ENCODE peak calls at places on chromosomes 3 and 15, in eight cellular contexts. W is HS-5; T is T-helper 1 cell; Q is NCI-H2029 treated with DMSO at 0.1 percent for 48 hours; R is cardiac septum; S is naive thymus-derived CD8-positive, alpha-beta T cell; X is fibroblast of pulmonary artery; B is MV-4-11. Y is an unnamed sample.

GRCh38 chr15:37695719-37696118 is 238.7 kb upstream of the TMCO5A start:
- DNase-seq in W (peak), T (no peak), Q (no peak), R (no peak), S (no peak), X (peak), B (no peak), Y (peak)

GRCh38 chr3:50297896-50298725 is 1.1 kb downstream of the HYAL3 start:
- DNase-seq in W (no peak), T (no peak), Q (no peak), R (no peak), S (peak), X (no peak), B (peak), Y (no peak)

GRCh38 chr15:45287400-45287799 is 35.4 kb downstream of the SLC28A2 start:
- DNase-seq in W (no peak), T (no peak), Q (peak), R (no peak), S (no peak), X (no peak), B (no peak), Y (no peak)

GRCh38 chr3:122052968-122053367 is 2.2 kb upstream of the CD86 start:
- DNase-seq in W (no peak), T (no peak), Q (no peak), R (no peak), S (no peak), X (no peak), B (no peak), Y (no peak)

GRCh38 chr15:59313703-59314332 is 58.9 kb downstream of the MYO1E start:
- DNase-seq in W (no peak), T (no peak), Q (peak), R (no peak), S (no peak), X (peak), B (no peak), Y (peak)

GRCh38 chr15:82832601-82833209 is 23.3 kb downstream of the WHAMM start:
- DNase-seq in W (peak), T (no peak), Q (no peak), R (no peak), S (peak), X (peak), B (peak), Y (peak)

GRCh38 chr3:45807133-45807532 is 10.8 kb upstream of the SLC6A20 start:
- DNase-seq in W (no peak), T (no peak), Q (peak), R (no peak), S (no peak), X (no peak), B (no peak), Y (no peak)

GRCh38 chr3:31165399-31165860 is 271.0 kb upstream of the GADL1 start:
- DNase-seq in W (no peak), T (no peak), Q (peak), R (no peak), S (no peak), X (peak), B (no peak), Y (peak)

GRCh38 chr3:130539005-130539404 is 22.0 kb downstream of the COL6A6 start:
- DNase-seq in W (no peak), T (no peak), Q (no peak), R (no peak), S (peak), X (peak), B (peak), Y (peak)

GRCh38 chr15:62895905-62896316 is 146.6 kb upstream of the TPM1 start:
- DNase-seq in W (peak), T (no peak), Q (no peak), R (no peak), S (no peak), X (peak), B (no peak), Y (peak)

GRCh38 chr3:67901681-67902080 is 247.3 kb upstream of the SUCLG2 start:
- DNase-seq in W (no peak), T (no peak), Q (no peak), R (no peak), S (no peak), X (no peak), B (no peak), Y (no peak)

GRCh38 chr3:9951126-9951525 is 1.1 kb downstream of the PRRT3 start:
- DNase-seq in W (no peak), T (no peak), Q (no peak), R (no peak), S (no peak), X (no peak), B (no peak), Y (no peak)

GRCh38 chr3:129619726-129620162 is 13.3 kb upstream of the PLXND1 start:
- DNase-seq in W (no peak), T (no peak), Q (no peak), R (no peak), S (no peak), X (no peak), B (peak), Y (no peak)

GRCh38 chr3:108102420-108103039 is 11.7 kb upstream of the CD47 start:
- DNase-seq in W (no peak), T (no peak), Q (no peak), R (no peak), S (no peak), X (no peak), B (peak), Y (no peak)

GRCh38 chr3:181739628-181740027 is 27.9 kb downstream of the SOX2 start:
- DNase-seq in W (no peak), T (no peak), Q (peak), R (no peak), S (no peak), X (no peak), B (no peak), Y (no peak)

GRCh38 chr3:137647179-137647578 is 116.9 kb upstream of the SOX14 start:
- DNase-seq in W (no peak), T (no peak), Q (no peak), R (no peak), S (no peak), X (no peak), B (no peak), Y (no peak)

GRCh38 chr15:66739287-66739686 is 37.3 kb downstream of the SMAD6 start:
- DNase-seq in W (no peak), T (no peak), Q (no peak), R (no peak), S (no peak), X (no peak), B (no peak), Y (no peak)

GRCh38 chr3:11565492-11565891 is 78.2 kb downstream of the VGLL4 start:
- DNase-seq in W (no peak), T (no peak), Q (no peak), R (peak), S (no peak), X (no peak), B (no peak), Y (no peak)

GRCh38 chr3:72086712-72087093 is 301.8 kb upstream of the PROK2 start:
- DNase-seq in W (no peak), T (no peak), Q (no peak), R (no peak), S (no peak), X (no peak), B (peak), Y (no peak)

GRCh38 chr3:9725775-9726174 is 5.8 kb upstream of the BRPF1 start:
- DNase-seq in W (no peak), T (no peak), Q (no peak), R (no peak), S (no peak), X (no peak), B (no peak), Y (no peak)

GRCh38 chr3:141544697-141545096 is 57.9 kb downstream of the RASA2 start:
- DNase-seq in W (no peak), T (no peak), Q (peak), R (no peak), S (no peak), X (no peak), B (peak), Y (no peak)

GRCh38 chr15:63308491-63308890 is 31.1 kb downstream of the APH1B start:
- DNase-seq in W (no peak), T (no peak), Q (no peak), R (no peak), S (no peak), X (no peak), B (no peak), Y (no peak)

GRCh38 chr3:69444980-69445379 is 59.1 kb upstream of the FRMD4B start:
- DNase-seq in W (no peak), T (no peak), Q (no peak), R (no peak), S (no peak), X (no peak), B (no peak), Y (peak)

GRCh38 chr3:11624704-11625375 is 18.9 kb downstream of the VGLL4 start:
- DNase-seq in W (no peak), T (no peak), Q (no peak), R (no peak), S (peak), X (no peak), B (no peak), Y (no peak)

GRCh38 chr3:106058485-106058884 is 189.7 kb upstream of the CBLB start:
- DNase-seq in W (no peak), T (no peak), Q (no peak), R (no peak), S (no peak), X (no peak), B (no peak), Y (no peak)

GRCh38 chr3:167776144-167776685 is 40.7 kb downstream of the SERPINI1 start:
- DNase-seq in W (no peak), T (no peak), Q (no peak), R (no peak), S (no peak), X (no peak), B (no peak), Y (peak)

GRCh38 chr15:39345176-39345575 is 235.7 kb upstream of the THBS1 start:
- DNase-seq in W (no peak), T (no peak), Q (no peak), R (no peak), S (no peak), X (no peak), B (no peak), Y (no peak)

GRCh38 chr3:139982404-139982803 is 47.4 kb downstream of the CLSTN2 start:
- DNase-seq in W (no peak), T (no peak), Q (no peak), R (no peak), S (no peak), X (no peak), B (no peak), Y (no peak)

GRCh38 chr3:192188218-192188835 is 539.0 kb downstream of the FGF12 start:
- DNase-seq in W (no peak), T (peak), Q (peak), R (no peak), S (no peak), X (peak), B (peak), Y (peak)

GRCh38 chr3:112814256-112814655 is 32.4 kb downstream of the CD200R1L start:
- DNase-seq in W (peak), T (no peak), Q (no peak), R (no peak), S (no peak), X (peak), B (peak), Y (peak)

GRCh38 chr3:127819656-127820055 is 2.7 kb downstream of the MGLL start:
- DNase-seq in W (no peak), T (no peak), Q (no peak), R (no peak), S (no peak), X (no peak), B (no peak), Y (no peak)

GRCh38 chr3:129592362-129593150 is 13.9 kb downstream of the PLXND1 start:
- DNase-seq in W (no peak), T (no peak), Q (no peak), R (peak), S (no peak), X (no peak), B (peak), Y (no peak)

GRCh38 chr3:171526869-171527268 is 66.7 kb upstream of the TNIK start:
- DNase-seq in W (no peak), T (no peak), Q (no peak), R (no peak), S (no peak), X (peak), B (no peak), Y (peak)

GRCh38 chr3:131077904-131078303 is 51.2 kb downstream of the NEK11 start:
- DNase-seq in W (no peak), T (no peak), Q (no peak), R (no peak), S (no peak), X (no peak), B (no peak), Y (no peak)

GRCh38 chr3:127182848-127183714 is 9.8 kb upstream of the PRR23E start:
- DNase-seq in W (no peak), T (no peak), Q (no peak), R (peak), S (no peak), X (no peak), B (no peak), Y (no peak)

GRCh38 chr3:78791745-78792144 is 976.1 kb downstream of the ROBO1 start:
- DNase-seq in W (no peak), T (no peak), Q (no peak), R (no peak), S (no peak), X (no peak), B (no peak), Y (no peak)

Y was measured in fibroblast of lung.